ENCODE peak calls at places on chromosomes 1 and 21, in six cellular contexts. One of them, this sample, is unnamed. For H3K27me3, the result is how much of the 10 kb centered on the place peaks cover.

GRCh38 chr1:181028241-181029014 is 5.4 kb upstream of the MR1 start:
- DNase-seq in lower lobe of right lung: no peak
- DNase-seq in CD4-positive, alpha-beta T cell: no peak
- DNase-seq in brain microvascular endothelial cell: no peak
- DNase-seq in tibial artery: no peak
- DNase-seq in IMR-90: peak
- DNase-seq in this sample: no peak

GRCh38 chr1:234429434-234429806 is 49.6 kb downstream of the TARBP1 start:
- DNase-seq in lower lobe of right lung: no peak
- DNase-seq in CD4-positive, alpha-beta T cell: no peak
- DNase-seq in brain microvascular endothelial cell: no peak
- DNase-seq in tibial artery: no peak
- DNase-seq in IMR-90: no peak
- DNase-seq in this sample: no peak

GRCh38 chr1:53557830-53558784 is 98.9 kb downstream of the DMRTB1 start:
- DNase-seq in lower lobe of right lung: peak
- DNase-seq in CD4-positive, alpha-beta T cell: no peak
- DNase-seq in brain microvascular endothelial cell: no peak
- DNase-seq in tibial artery: peak
- DNase-seq in IMR-90: no peak
- DNase-seq in this sample: peak

GRCh38 chr21:16587141-16587570 is 857.4 kb downstream of the USP25 start:
- DNase-seq in lower lobe of right lung: peak
- DNase-seq in CD4-positive, alpha-beta T cell: no peak
- DNase-seq in brain microvascular endothelial cell: peak
- DNase-seq in tibial artery: peak
- DNase-seq in IMR-90: peak
- DNase-seq in this sample: peak

GRCh38 chr1:7427901-7428300 is 343.2 kb upstream of the VAMP3 start:
- DNase-seq in lower lobe of right lung: peak
- DNase-seq in CD4-positive, alpha-beta T cell: no peak
- DNase-seq in brain microvascular endothelial cell: peak
- DNase-seq in tibial artery: no peak
- DNase-seq in IMR-90: no peak
- DNase-seq in this sample: no peak

GRCh38 chr1:206708058-206708457 is 23.4 kb downstream of the MAPKAPK2 start:
- DNase-seq in lower lobe of right lung: no peak
- DNase-seq in CD4-positive, alpha-beta T cell: no peak
- DNase-seq in brain microvascular endothelial cell: no peak
- DNase-seq in tibial artery: no peak
- DNase-seq in IMR-90: no peak
- DNase-seq in this sample: no peak

GRCh38 chr1:85465099-85465790 is at the start of gene DDAH1:
- DNase-seq in lower lobe of right lung: peak
- DNase-seq in CD4-positive, alpha-beta T cell: no peak
- DNase-seq in brain microvascular endothelial cell: peak
- DNase-seq in tibial artery: peak
- DNase-seq in IMR-90: peak
- DNase-seq in this sample: peak

GRCh38 chr1:164671597-164672327 is 112.8 kb downstream of the PBX1 start:
- DNase-seq in lower lobe of right lung: no peak
- DNase-seq in CD4-positive, alpha-beta T cell: no peak
- DNase-seq in brain microvascular endothelial cell: no peak
- DNase-seq in tibial artery: no peak
- DNase-seq in IMR-90: peak
- DNase-seq in this sample: no peak

GRCh38 chr1:205285391-205286101 is 36.0 kb downstream of the NUAK2 start:
- DNase-seq in lower lobe of right lung: no peak
- DNase-seq in CD4-positive, alpha-beta T cell: peak
- DNase-seq in brain microvascular endothelial cell: no peak
- DNase-seq in tibial artery: no peak
- DNase-seq in IMR-90: no peak
- DNase-seq in this sample: no peak

GRCh38 chr1:43271186-43272118 is 1.7 kb downstream of the TMEM125 start:
- DNase-seq in lower lobe of right lung: no peak
- DNase-seq in CD4-positive, alpha-beta T cell: no peak
- DNase-seq in brain microvascular endothelial cell: no peak
- DNase-seq in tibial artery: no peak
- DNase-seq in IMR-90: peak
- DNase-seq in this sample: no peak

GRCh38 chr1:198741744-198742143 is 102.9 kb downstream of the PTPRC start:
- DNase-seq in lower lobe of right lung: no peak
- DNase-seq in CD4-positive, alpha-beta T cell: no peak
- DNase-seq in brain microvascular endothelial cell: peak
- DNase-seq in tibial artery: no peak
- DNase-seq in IMR-90: peak
- DNase-seq in this sample: no peak

GRCh38 chr1:56798053-56798471 is 21.1 kb downstream of the FYB2 start:
- DNase-seq in lower lobe of right lung: no peak
- DNase-seq in CD4-positive, alpha-beta T cell: no peak
- DNase-seq in brain microvascular endothelial cell: peak
- DNase-seq in tibial artery: no peak
- DNase-seq in IMR-90: peak
- DNase-seq in this sample: no peak

GRCh38 chr1:21635138-21635535 is 34.0 kb downstream of the RAP1GAP start:
- DNase-seq in lower lobe of right lung: no peak
- DNase-seq in CD4-positive, alpha-beta T cell: no peak
- DNase-seq in brain microvascular endothelial cell: no peak
- DNase-seq in tibial artery: no peak
- DNase-seq in IMR-90: no peak
- DNase-seq in this sample: peak

GRCh38 chr1:178417858-178418257 is 78.9 kb downstream of the CLEC20A start:
- DNase-seq in lower lobe of right lung: no peak
- DNase-seq in CD4-positive, alpha-beta T cell: no peak
- DNase-seq in brain microvascular endothelial cell: peak
- DNase-seq in tibial artery: no peak
- DNase-seq in IMR-90: peak
- DNase-seq in this sample: no peak

GRCh38 chr1:95974586-95974985 is 740.6 kb downstream of the RWDD3 start:
- DNase-seq in lower lobe of right lung: no peak
- DNase-seq in CD4-positive, alpha-beta T cell: no peak
- DNase-seq in brain microvascular endothelial cell: no peak
- DNase-seq in tibial artery: no peak
- DNase-seq in IMR-90: peak
- DNase-seq in this sample: no peak

GRCh38 chr21:43273708-43274021 is 104.9 kb downstream of the CRYAA start:
- DNase-seq in lower lobe of right lung: peak
- DNase-seq in CD4-positive, alpha-beta T cell: no peak
- DNase-seq in brain microvascular endothelial cell: no peak
- DNase-seq in tibial artery: no peak
- DNase-seq in IMR-90: no peak
- DNase-seq in this sample: no peak

GRCh38 chr1:183780159-183780558 is 24.8 kb upstream of the RGL1 start:
- DNase-seq in lower lobe of right lung: no peak
- DNase-seq in CD4-positive, alpha-beta T cell: no peak
- DNase-seq in brain microvascular endothelial cell: no peak
- DNase-seq in tibial artery: no peak
- DNase-seq in IMR-90: no peak
- DNase-seq in this sample: no peak

GRCh38 chr21:18041012-18041411 is 203.6 kb upstream of the CHODL start:
- DNase-seq in lower lobe of right lung: no peak
- DNase-seq in CD4-positive, alpha-beta T cell: no peak
- DNase-seq in brain microvascular endothelial cell: no peak
- DNase-seq in tibial artery: no peak
- DNase-seq in IMR-90: no peak
- DNase-seq in this sample: no peak

GRCh38 chr1:233364695-233365539 is 37.4 kb downstream of the MAP3K21 start:
- DNase-seq in lower lobe of right lung: no peak
- DNase-seq in CD4-positive, alpha-beta T cell: no peak
- DNase-seq in brain microvascular endothelial cell: no peak
- DNase-seq in tibial artery: no peak
- DNase-seq in IMR-90: peak
- DNase-seq in this sample: no peak

GRCh38 chr1:40092241-40092640 is 4.8 kb downstream of the PPT1 start:
- DNase-seq in lower lobe of right lung: no peak
- DNase-seq in CD4-positive, alpha-beta T cell: no peak
- DNase-seq in brain microvascular endothelial cell: no peak
- DNase-seq in tibial artery: no peak
- DNase-seq in IMR-90: no peak
- DNase-seq in this sample: no peak

GRCh38 chr1:188986751-188987417 is 1490.8 kb downstream of the BRINP3 start:
- DNase-seq in lower lobe of right lung: no peak
- DNase-seq in CD4-positive, alpha-beta T cell: no peak
- DNase-seq in brain microvascular endothelial cell: no peak
- DNase-seq in tibial artery: no peak
- DNase-seq in IMR-90: no peak
- DNase-seq in this sample: no peak

GRCh38 chr1:54973205-54973921 is 7.1 kb upstream of the TMEM61 start:
- DNase-seq in lower lobe of right lung: no peak
- DNase-seq in CD4-positive, alpha-beta T cell: no peak
- DNase-seq in brain microvascular endothelial cell: peak
- DNase-seq in tibial artery: peak
- DNase-seq in IMR-90: peak
- DNase-seq in this sample: peak
- H3K27ac ChIP-seq in lower lobe of right lung: no peak
- H3K27ac ChIP-seq in CD4-positive, alpha-beta T cell: no peak
- H3K27ac ChIP-seq in brain microvascular endothelial cell: no peak
- H3K27ac ChIP-seq in tibial artery: peak
- H3K27ac ChIP-seq in IMR-90: no peak
- H3K27ac ChIP-seq in this sample: no peak

DNA sequence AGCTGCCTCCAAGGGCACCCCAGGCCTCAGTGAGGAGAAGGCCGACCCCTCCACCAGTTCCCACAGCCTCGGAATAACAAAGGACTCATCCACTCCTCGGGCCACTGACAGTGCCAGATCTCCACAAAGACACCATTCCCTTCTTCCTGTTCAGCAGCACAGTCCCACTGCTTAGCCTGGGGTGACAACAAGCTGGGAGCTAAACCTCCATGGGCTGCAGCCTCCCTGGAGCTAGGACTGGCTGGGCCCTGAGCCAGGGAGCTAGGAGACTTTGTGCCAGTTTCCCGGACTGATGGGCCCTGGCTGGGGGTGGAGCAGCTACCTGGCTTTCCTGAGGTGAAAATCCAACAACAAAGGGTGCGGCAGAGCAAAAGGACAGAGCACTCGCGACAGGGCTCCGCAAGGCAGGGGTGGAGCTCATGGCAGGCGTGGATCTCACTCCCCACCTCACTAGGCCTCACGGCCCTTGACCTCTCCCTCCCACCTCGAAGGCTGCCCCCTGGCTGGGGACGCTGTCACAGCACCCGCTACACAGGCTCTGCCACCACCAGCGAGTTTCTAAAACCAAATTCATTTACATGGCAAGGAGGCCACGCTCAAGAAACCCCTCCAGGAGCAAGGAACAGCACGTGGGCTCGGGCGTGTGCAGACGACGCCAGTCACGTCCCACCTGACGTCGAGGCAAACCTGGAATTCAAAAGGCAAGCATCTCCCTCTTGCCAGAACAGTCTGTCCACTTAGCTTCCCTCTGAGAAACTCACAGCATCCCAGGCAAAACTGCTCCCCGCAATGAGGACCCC is 13.8 kb downstream of the SLC35E2B start:
- DNase-seq in lower lobe of right lung: peak
- DNase-seq in CD4-positive, alpha-beta T cell: no peak
- DNase-seq in brain microvascular endothelial cell: no peak
- DNase-seq in tibial artery: no peak
- DNase-seq in IMR-90: no peak
- DNase-seq in this sample: no peak
- TF ChIP-seq CTCF in lower lobe of right lung: no peak
- TF ChIP-seq CTCF in CD4-positive, alpha-beta T cell: no peak
- TF ChIP-seq CTCF in brain microvascular endothelial cell: peak
- TF ChIP-seq CTCF in tibial artery: no peak
- TF ChIP-seq CTCF in IMR-90: peak
- TF ChIP-seq CTCF in this sample: no peak

GRCh38 chr1:20223106-20223505 is 36.8 kb upstream of the PLA2G2C start:
- DNase-seq in lower lobe of right lung: no peak
- DNase-seq in CD4-positive, alpha-beta T cell: no peak
- DNase-seq in brain microvascular endothelial cell: no peak
- DNase-seq in tibial artery: no peak
- DNase-seq in IMR-90: no peak
- DNase-seq in this sample: no peak

GRCh38 chr1:20219991-20220390 is 33.7 kb upstream of the PLA2G2C start:
- DNase-seq in lower lobe of right lung: no peak
- DNase-seq in CD4-positive, alpha-beta T cell: no peak
- DNase-seq in brain microvascular endothelial cell: no peak
- DNase-seq in tibial artery: no peak
- DNase-seq in IMR-90: no peak
- DNase-seq in this sample: no peak

GRCh38 chr1:20228314-20228713 is 42.0 kb upstream of the PLA2G2C start:
- DNase-seq in lower lobe of right lung: no peak
- DNase-seq in CD4-positive, alpha-beta T cell: no peak
- DNase-seq in brain microvascular endothelial cell: no peak
- DNase-seq in tibial artery: no peak
- DNase-seq in IMR-90: no peak
- DNase-seq in this sample: no peak

GRCh38 chr1:20227704-20228103 is 41.4 kb upstream of the PLA2G2C start:
- DNase-seq in lower lobe of right lung: no peak
- DNase-seq in CD4-positive, alpha-beta T cell: no peak
- DNase-seq in brain microvascular endothelial cell: no peak
- DNase-seq in tibial artery: no peak
- DNase-seq in IMR-90: no peak
- DNase-seq in this sample: no peak

GRCh38 chr1:20223659-20224058 is 37.3 kb upstream of the PLA2G2C start:
- DNase-seq in lower lobe of right lung: no peak
- DNase-seq in CD4-positive, alpha-beta T cell: no peak
- DNase-seq in brain microvascular endothelial cell: no peak
- DNase-seq in tibial artery: no peak
- DNase-seq in IMR-90: no peak
- DNase-seq in this sample: no peak
- H3K27me3 ChIP-seq in lower lobe of right lung: under half
- H3K27me3 ChIP-seq in CD4-positive, alpha-beta T cell: under half
- H3K27me3 ChIP-seq in brain microvascular endothelial cell: under half
- H3K27me3 ChIP-seq in tibial artery: under half
- H3K27me3 ChIP-seq in IMR-90: under half
- H3K27me3 ChIP-seq in this sample: under half

GRCh38 chr1:239189998-239190512 is 196.3 kb upstream of the CHRM3 start:
- DNase-seq in lower lobe of right lung: no peak
- DNase-seq in CD4-positive, alpha-beta T cell: no peak
- DNase-seq in brain microvascular endothelial cell: no peak
- DNase-seq in tibial artery: no peak
- DNase-seq in IMR-90: no peak
- DNase-seq in this sample: no peak
- H3K27ac ChIP-seq in lower lobe of right lung: no peak
- H3K27ac ChIP-seq in CD4-positive, alpha-beta T cell: no peak
- H3K27ac ChIP-seq in brain microvascular endothelial cell: no peak
- H3K27ac ChIP-seq in tibial artery: no peak
- H3K27ac ChIP-seq in IMR-90: no peak
- H3K27ac ChIP-seq in this sample: no peak

GRCh38 chr21:41069305-41069642 is 98.7 kb upstream of the BACE2 start:
- DNase-seq in lower lobe of right lung: no peak
- DNase-seq in CD4-positive, alpha-beta T cell: no peak
- DNase-seq in brain microvascular endothelial cell: no peak
- DNase-seq in tibial artery: no peak
- DNase-seq in IMR-90: no peak
- DNase-seq in this sample: no peak
- TF ChIP-seq CTCF in lower lobe of right lung: no peak
- TF ChIP-seq CTCF in CD4-positive, alpha-beta T cell: peak
- TF ChIP-seq CTCF in brain microvascular endothelial cell: no peak
- TF ChIP-seq CTCF in tibial artery: no peak
- TF ChIP-seq CTCF in IMR-90: no peak
- TF ChIP-seq CTCF in this sample: no peak

GRCh38 chr1:936865-937264 is 13.1 kb downstream of the SAMD11 start:
- DNase-seq in lower lobe of right lung: no peak
- DNase-seq in CD4-positive, alpha-beta T cell: no peak
- DNase-seq in brain microvascular endothelial cell: no peak
- DNase-seq in tibial artery: no peak
- DNase-seq in IMR-90: no peak
- DNase-seq in this sample: no peak
- H3K27me3 ChIP-seq in lower lobe of right lung: half or more
- H3K27me3 ChIP-seq in CD4-positive, alpha-beta T cell: half or more
- H3K27me3 ChIP-seq in brain microvascular endothelial cell: under half
- H3K27me3 ChIP-seq in tibial artery: under half
- H3K27me3 ChIP-seq in IMR-90: under half
- H3K27me3 ChIP-seq in this sample: under half

GRCh38 chr21:35635994-35636393 is 424.3 kb downstream of the SETD4 start:
- DNase-seq in lower lobe of right lung: no peak
- DNase-seq in CD4-positive, alpha-beta T cell: no peak
- DNase-seq in brain microvascular endothelial cell: no peak
- DNase-seq in tibial artery: no peak
- DNase-seq in IMR-90: no peak
- DNase-seq in this sample: no peak
- H3K27ac ChIP-seq in lower lobe of right lung: no peak
- H3K27ac ChIP-seq in CD4-positive, alpha-beta T cell: no peak
- H3K27ac ChIP-seq in brain microvascular endothelial cell: no peak
- H3K27ac ChIP-seq in tibial artery: no peak
- H3K27ac ChIP-seq in IMR-90: no peak
- H3K27ac ChIP-seq in this sample: no peak